ENCODE peak calls at places on chromosomes 1 and 21, in seven cellular contexts. C, A, M, W, F, L and S are unnamed samples. For H3K4me1, the result is how much of the 10 kb centered on the place peaks cover.

GRCh38 chr1:183302452-183303324 is 115.5 kb downstream of the NMNAT2 start:
- DNase-seq in L (no peak), F (no peak), M (no peak), W (no peak), A (no peak), C (no peak), S (no peak)

GRCh38 chr1:3680488-3681230 is 28.3 kb downstream of the TP73 start:
- DNase-seq in A (no peak), F (no peak), L (no peak), C (peak), W (no peak), M (no peak), S (no peak)

GRCh38 chr1:203644661-203645510 is 18.3 kb downstream of the ATP2B4 start:
- DNase-seq in C (no peak), M (peak), A (no peak), L (no peak), F (no peak), W (no peak), S (peak)

GRCh38 chr21:35159881-35160280 is 110.8 kb upstream of the RUNX1 start:
- DNase-seq in A (no peak), W (no peak), M (peak), L (no peak), F (no peak), C (no peak), S (no peak)

GRCh38 chr1:230693221-230693620 is 20.7 kb downstream of the AGT start:
- DNase-seq in W (no peak), M (no peak), A (no peak), L (no peak), C (no peak), F (no peak), S (no peak)

GRCh38 chr21:31671931-31672330 is 12.4 kb downstream of the SOD1 start:
- DNase-seq in M (no peak), W (no peak), A (peak), F (no peak), L (no peak), C (no peak), S (no peak)

GRCh38 chr1:221637641-221638041 is 104.2 kb downstream of the DUSP10 start:
- DNase-seq in W (peak), L (no peak), C (no peak), F (peak), A (no peak), M (peak), S (no peak)

GRCh38 chr1:22618056-22618455 is 18.4 kb upstream of the C1QA start:
- DNase-seq in A (no peak), F (no peak), C (no peak), L (no peak), W (peak), M (no peak), S (no peak)

GRCh38 chr1:3735027-3735682 is 17.1 kb upstream of the CCDC27 start:
- DNase-seq in C (no peak), A (no peak), W (peak), M (no peak), F (no peak), L (no peak), S (no peak)

GRCh38 chr1:85862456-85862855 is 154.2 kb upstream of the ZNHIT6 start:
- DNase-seq in F (no peak), A (no peak), W (no peak), L (no peak), C (no peak), M (peak), S (no peak)

GRCh38 chr1:157983787-157984186 is 9.7 kb upstream of the KIRREL1 start:
- DNase-seq in W (no peak), A (no peak), F (no peak), L (no peak), C (no peak), M (no peak), S (no peak)

GRCh38 chr1:61085191-61086086 is 3.1 kb downstream of the NFIA start:
- DNase-seq in W (no peak), F (no peak), C (no peak), L (no peak), A (no peak), M (no peak), S (peak)

GRCh38 chr21:14545906-14546480 is at the start of gene SAMSN1:
- DNase-seq in A (no peak), W (no peak), C (peak), F (peak), M (no peak), L (no peak), S (peak)

GRCh38 chr1:1072299-1072848 is 1.7 kb downstream of the RNF223 start:
- DNase-seq in F (no peak), L (no peak), M (no peak), C (no peak), A (no peak), W (no peak), S (no peak)

GRCh38 chr1:84122780-84123382 is 21.2 kb upstream of the PRKACB start:
- DNase-seq in F (peak), L (no peak), M (peak), W (peak), A (no peak), C (peak), S (peak)

GRCh38 chr1:58727363-58727762 is 27.5 kb upstream of the MYSM1 start:
- DNase-seq in W (peak), C (no peak), L (no peak), M (peak), A (no peak), F (no peak), S (peak)

GRCh38 chr1:22646359-22646758 is 2.9 kb downstream of the C1QC start:
- DNase-seq in A (no peak), C (no peak), M (peak), W (no peak), L (no peak), F (no peak), S (no peak)

GRCh38 chr1:85585845-85586244 is 5.3 kb downstream of the CCN1 start:
- DNase-seq in M (peak), W (no peak), C (no peak), F (no peak), A (no peak), L (no peak), S (no peak)

GRCh38 chr1:88124614-88125013 is 559.5 kb upstream of the PKN2 start:
- DNase-seq in M (no peak), L (no peak), C (no peak), A (no peak), W (no peak), F (no peak), S (no peak)

GRCh38 chr21:36079010-36079649 is 9.3 kb downstream of the CBR1 start:
- DNase-seq in C (peak), M (peak), W (peak), F (no peak), L (no peak), A (no peak), S (no peak)

GRCh38 chr1:112358061-112358770 is 37.8 kb upstream of the CTTNBP2NL start:
- DNase-seq in A (no peak), W (no peak), C (no peak), F (no peak), M (peak), L (no peak), S (no peak)

GRCh38 chr1:91583326-91583755 is 82.7 kb downstream of the CDC7 start:
- DNase-seq in M (peak), W (no peak), A (no peak), C (no peak), F (no peak), L (no peak), S (no peak)

GRCh38 chr21:37045139-37045538 is 27.7 kb downstream of the PIGP start:
- DNase-seq in F (no peak), A (no peak), L (no peak), W (no peak), M (no peak), C (no peak), S (no peak)

GRCh38 chr1:195428927-195429326 is 1179.3 kb downstream of the KCNT2 start:
- DNase-seq in A (no peak), L (no peak), W (no peak), C (no peak), M (no peak), F (no peak), S (no peak)

GRCh38 chr1:37931148-37931492 is 15.7 kb downstream of the INPP5B start:
- DNase-seq in C (no peak), M (no peak), F (no peak), L (no peak), A (no peak), W (no peak), S (no peak)

GRCh38 chr1:206469933-206470691 is at the start of gene IKBKE:
- DNase-seq in W (peak), M (peak), C (peak), A (peak), F (peak), L (no peak), S (peak)
- H3K4me1 ChIP-seq in W (under half), M (under half), C (half or more), A (under half), F (under half), L (under half), S (under half)

GRCh38 chr1:63274371-63274770 is 48.0 kb upstream of the FOXD3 start:
- DNase-seq in W (no peak), C (no peak), L (no peak), M (no peak), F (no peak), A (no peak), S (no peak)
- H3K4me1 ChIP-seq in W (under half), C (under half), L (under half), M (under half), F (under half), A (under half), S (under half)

GRCh38 chr1:208162903-208163302 is 81.3 kb downstream of the PLXNA2 start:
- DNase-seq in L (no peak), F (peak), M (no peak), C (no peak), A (no peak), W (no peak), S (no peak)
- H3K4me1 ChIP-seq in L (under half), F (half or more), M (under half), C (under half), A (under half), W (under half), S (under half)

GRCh38 chr1:154961207-154961496 is 430 bp downstream of the PYGO2 start:
- DNase-seq in L (no peak), M (no peak), A (peak), C (no peak), W (no peak), F (no peak), S (no peak)

GRCh38 chr1:154960446-154961136 is 991 bp downstream of the PYGO2 start:
- DNase-seq in F (no peak), C (peak), L (no peak), M (no peak), W (no peak), A (no peak), S (peak)

GRCh38 chr1:154959448-154959825 is 2.1 kb downstream of the PYGO2 start:
- DNase-seq in A (no peak), M (no peak), L (no peak), W (no peak), C (peak), F (no peak), S (no peak)

GRCh38 chr1:154957258-154957657 is 1.4 kb upstream of the PBXIP1 start:
- DNase-seq in W (no peak), F (no peak), C (no peak), M (no peak), L (no peak), A (no peak), S (no peak)

DNA sequence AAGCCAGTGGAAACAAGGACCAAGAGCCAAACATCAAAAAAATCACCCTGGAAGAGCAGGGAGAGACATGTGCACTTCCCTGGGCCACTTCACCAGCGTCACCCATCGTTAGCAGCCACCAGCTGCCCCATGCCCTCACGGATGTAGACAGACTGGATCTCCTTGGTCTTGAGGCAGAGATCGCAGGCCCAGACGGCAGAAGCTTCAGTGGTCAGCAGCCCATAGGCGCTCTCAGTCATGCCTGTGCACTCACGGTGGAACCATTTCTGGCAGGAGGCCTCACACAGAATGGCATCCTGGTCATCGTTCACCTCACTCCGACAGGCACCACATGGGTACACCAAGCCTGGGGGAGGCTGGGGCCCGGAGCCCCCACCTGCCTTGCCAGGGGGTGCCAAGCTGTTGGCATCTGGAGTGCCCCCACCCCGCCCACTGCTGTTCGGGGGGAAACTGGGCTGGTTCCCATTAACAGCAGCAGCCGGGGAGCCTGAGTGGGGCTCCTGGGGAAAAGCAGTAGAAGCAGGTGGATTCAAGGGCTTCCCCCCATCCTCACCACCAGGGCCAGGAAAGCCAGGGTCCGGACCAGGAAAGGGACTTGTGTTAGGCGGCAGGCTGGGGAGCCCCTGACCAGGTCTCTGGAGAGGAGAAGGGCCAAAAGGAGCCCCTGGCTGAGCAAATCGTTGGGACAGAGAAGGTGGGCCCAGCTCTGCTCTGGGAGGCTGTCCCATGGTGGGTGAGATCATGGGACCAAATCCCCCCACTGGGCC is 2.7 kb downstream of the PYGO2 start:
- DNase-seq in A (no peak), F (no peak), L (no peak), M (no peak), W (no peak), C (peak), S (no peak)
- H3K4me1 ChIP-seq in A (under half), F (half or more), L (under half), M (under half), W (under half), C (half or more), S (under half)